ENCODE peak calls at places on chromosomes 12 and 14, in six cellular contexts. One of them, this sample, is unnamed.

GRCh38 chr12:109737631-109738030 is 24.0 kb downstream of the FAM222A start:
- DNase-seq in prostate gland: no peak
- DNase-seq in esophagus muscularis mucosa: no peak
- DNase-seq in ascending aorta: no peak
- DNase-seq in CD8-positive, alpha-beta memory T cell: peak; percentile 11
- DNase-seq in stomach: peak; percentile 25
- DNase-seq in this sample: no peak

GRCh38 chr12:25320123-25321006 is 69.6 kb upstream of the KRAS start:
- DNase-seq in prostate gland: no peak
- DNase-seq in esophagus muscularis mucosa: no peak
- DNase-seq in ascending aorta: no peak
- DNase-seq in CD8-positive, alpha-beta memory T cell: no peak
- DNase-seq in stomach: no peak
- DNase-seq in this sample: no peak

GRCh38 chr12:118063567-118064391 is 2.8 kb upstream of the WSB2 start:
- DNase-seq in prostate gland: no peak
- DNase-seq in esophagus muscularis mucosa: no peak
- DNase-seq in ascending aorta: no peak
- DNase-seq in CD8-positive, alpha-beta memory T cell: no peak
- DNase-seq in stomach: no peak
- DNase-seq in this sample: no peak

GRCh38 chr14:92649934-92650545 is 98.4 kb downstream of the LGMN start:
- DNase-seq in prostate gland: peak; percentile 77
- DNase-seq in esophagus muscularis mucosa: no peak
- DNase-seq in ascending aorta: peak; percentile 91
- DNase-seq in CD8-positive, alpha-beta memory T cell: peak; percentile 43
- DNase-seq in stomach: peak; percentile 57
- DNase-seq in this sample: no peak

GRCh38 chr12:75660107-75660530 is 148.7 kb upstream of the KRR1 start:
- DNase-seq in prostate gland: no peak
- DNase-seq in esophagus muscularis mucosa: no peak
- DNase-seq in ascending aorta: no peak
- DNase-seq in CD8-positive, alpha-beta memory T cell: no peak
- DNase-seq in stomach: no peak
- DNase-seq in this sample: no peak

GRCh38 chr12:56154246-56154771 is 1.9 kb downstream of the MYL6B start:
- DNase-seq in prostate gland: no peak
- DNase-seq in esophagus muscularis mucosa: no peak
- DNase-seq in ascending aorta: no peak
- DNase-seq in CD8-positive, alpha-beta memory T cell: no peak
- DNase-seq in stomach: no peak
- DNase-seq in this sample: no peak

GRCh38 chr12:83040339-83040738 is 353.6 kb downstream of the TMTC2 start:
- DNase-seq in prostate gland: no peak
- DNase-seq in esophagus muscularis mucosa: no peak
- DNase-seq in ascending aorta: no peak
- DNase-seq in CD8-positive, alpha-beta memory T cell: no peak
- DNase-seq in stomach: no peak
- DNase-seq in this sample: no peak

GRCh38 chr12:67413577-67413976 is 144.4 kb downstream of the CAND1 start:
- DNase-seq in prostate gland: no peak
- DNase-seq in esophagus muscularis mucosa: no peak
- DNase-seq in ascending aorta: no peak
- DNase-seq in CD8-positive, alpha-beta memory T cell: no peak
- DNase-seq in stomach: no peak
- DNase-seq in this sample: no peak

GRCh38 chr12:32896438-32897275 is at the start of gene PKP2:
- DNase-seq in prostate gland: peak; percentile 94
- DNase-seq in esophagus muscularis mucosa: no peak
- DNase-seq in ascending aorta: no peak
- DNase-seq in CD8-positive, alpha-beta memory T cell: no peak
- DNase-seq in stomach: peak; percentile 91
- DNase-seq in this sample: no peak

GRCh38 chr12:6228535-6229223 is 28.5 kb downstream of the CD9 start:
- DNase-seq in prostate gland: peak; percentile 68
- DNase-seq in esophagus muscularis mucosa: no peak
- DNase-seq in ascending aorta: no peak
- DNase-seq in CD8-positive, alpha-beta memory T cell: no peak
- DNase-seq in stomach: no peak
- DNase-seq in this sample: no peak

GRCh38 chr14:70692210-70692609 is 50.5 kb downstream of the TTC9 start:
- DNase-seq in prostate gland: no peak
- DNase-seq in esophagus muscularis mucosa: no peak
- DNase-seq in ascending aorta: peak; percentile 72
- DNase-seq in CD8-positive, alpha-beta memory T cell: no peak
- DNase-seq in stomach: peak; percentile 31
- DNase-seq in this sample: no peak

GRCh38 chr12:60529723-60530122 is 933.9 kb downstream of the SLC16A7 start:
- DNase-seq in prostate gland: no peak
- DNase-seq in esophagus muscularis mucosa: peak; percentile 62
- DNase-seq in ascending aorta: no peak
- DNase-seq in CD8-positive, alpha-beta memory T cell: no peak
- DNase-seq in stomach: no peak
- DNase-seq in this sample: no peak

GRCh38 chr12:53532026-53532425 is 24.7 kb upstream of the NPFF start:
- DNase-seq in prostate gland: no peak
- DNase-seq in esophagus muscularis mucosa: no peak
- DNase-seq in ascending aorta: no peak
- DNase-seq in CD8-positive, alpha-beta memory T cell: no peak
- DNase-seq in stomach: no peak
- DNase-seq in this sample: no peak

GRCh38 chr12:115599251-115599811 is 678.2 kb downstream of the MED13L start:
- DNase-seq in prostate gland: no peak
- DNase-seq in esophagus muscularis mucosa: no peak
- DNase-seq in ascending aorta: no peak
- DNase-seq in CD8-positive, alpha-beta memory T cell: no peak
- DNase-seq in stomach: no peak
- DNase-seq in this sample: no peak

DNA sequence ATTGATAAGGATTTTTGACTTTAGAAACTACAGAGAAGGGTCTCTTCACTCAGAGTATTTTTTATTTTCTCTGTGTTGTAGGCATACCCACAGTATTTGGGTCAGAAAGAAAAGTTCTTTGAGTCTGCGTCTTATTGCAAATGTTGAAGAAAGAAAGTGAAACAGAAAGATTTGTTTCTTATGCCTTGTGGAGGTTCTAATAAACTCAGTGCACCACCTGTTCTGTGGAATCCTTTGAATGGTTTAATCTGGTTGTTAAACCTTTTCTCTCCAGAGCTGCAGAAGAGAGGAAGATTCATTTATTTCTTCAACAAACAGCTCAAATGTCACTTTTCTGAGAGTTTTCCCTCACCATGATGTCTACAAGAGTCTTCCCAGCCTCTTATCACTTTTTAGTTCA is 146.6 kb upstream of the PLEKHG7 start:
- DNase-seq in prostate gland: no peak
- DNase-seq in esophagus muscularis mucosa: no peak
- DNase-seq in ascending aorta: no peak
- DNase-seq in CD8-positive, alpha-beta memory T cell: no peak
- DNase-seq in stomach: no peak
- DNase-seq in this sample: peak; percentile 34
- H3K4me3 ChIP-seq in prostate gland: no peak overlapping the region
- H3K4me3 ChIP-seq in esophagus muscularis mucosa: no peak overlapping the region
- H3K4me3 ChIP-seq in ascending aorta: no peak overlapping the region
- H3K4me3 ChIP-seq in CD8-positive, alpha-beta memory T cell: peak overlapping the region; percentile 33
- H3K4me3 ChIP-seq in stomach: no peak overlapping the region
- H3K4me3 ChIP-seq in this sample: peak overlapping the region; percentile 24

GRCh38 chr14:76015668-76016067 is 30.1 kb downstream of the IFT43 start:
- DNase-seq in prostate gland: no peak
- DNase-seq in esophagus muscularis mucosa: no peak
- DNase-seq in ascending aorta: no peak
- DNase-seq in CD8-positive, alpha-beta memory T cell: no peak
- DNase-seq in stomach: no peak
- DNase-seq in this sample: no peak
- H3K4me1 ChIP-seq in prostate gland: no peaks in the 10 kb centered on the region
- H3K4me1 ChIP-seq in esophagus muscularis mucosa: peaks cover 27% of the 10 kb centered on the region
- H3K4me1 ChIP-seq in ascending aorta: peaks cover 19% of the 10 kb centered on the region
- H3K4me1 ChIP-seq in CD8-positive, alpha-beta memory T cell: no peaks in the 10 kb centered on the region
- H3K4me1 ChIP-seq in stomach: peaks cover 13% of the 10 kb centered on the region
- H3K4me1 ChIP-seq in this sample: no peaks in the 10 kb centered on the region

DNA sequence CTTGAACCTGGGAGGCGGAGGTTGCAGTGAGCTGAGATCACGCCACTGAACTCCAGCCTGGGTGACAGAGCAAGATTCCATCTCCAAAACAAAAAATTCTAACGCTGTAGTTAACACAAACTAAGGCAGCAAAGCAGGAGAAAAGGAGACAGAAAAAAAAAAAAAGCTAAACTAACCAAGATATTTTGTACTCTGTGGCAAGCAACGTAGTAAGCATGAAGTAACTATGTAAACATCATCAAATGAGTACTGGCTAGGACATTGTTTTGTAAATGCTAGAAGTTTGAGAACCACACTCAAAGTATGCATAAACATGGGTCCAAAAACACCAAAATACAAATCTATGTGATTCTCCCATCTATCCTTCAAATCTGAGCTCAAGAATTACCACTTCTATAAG is 44.2 kb downstream of the C2CD5 start:
- DNase-seq in prostate gland: no peak
- DNase-seq in esophagus muscularis mucosa: no peak
- DNase-seq in ascending aorta: no peak
- DNase-seq in CD8-positive, alpha-beta memory T cell: no peak
- DNase-seq in stomach: no peak
- DNase-seq in this sample: no peak
- H3K4me3 ChIP-seq in prostate gland: no peak overlapping the region
- H3K4me3 ChIP-seq in esophagus muscularis mucosa: no peak overlapping the region
- H3K4me3 ChIP-seq in ascending aorta: no peak overlapping the region
- H3K4me3 ChIP-seq in CD8-positive, alpha-beta memory T cell: no peak overlapping the region
- H3K4me3 ChIP-seq in stomach: no peak overlapping the region
- H3K4me3 ChIP-seq in this sample: no peak overlapping the region

DNA sequence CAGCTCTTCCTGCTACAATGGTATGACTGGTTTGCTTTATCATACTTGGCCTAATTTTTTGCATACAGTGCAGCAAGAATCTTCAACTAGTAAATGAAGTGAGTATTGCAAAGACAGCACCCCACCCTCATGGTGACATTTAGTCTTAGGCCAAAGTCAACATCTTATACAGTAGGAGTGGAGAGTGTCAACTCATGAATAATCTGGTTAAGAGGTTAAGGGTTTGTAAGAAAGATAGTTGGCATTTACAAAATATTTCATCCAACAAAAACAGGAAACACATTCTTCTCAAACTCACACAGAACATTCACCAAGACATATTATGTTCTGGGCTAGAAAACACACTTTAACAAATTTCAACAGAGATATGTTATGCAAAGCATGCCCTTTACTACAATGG is 2.2 kb upstream of the OAS1 start:
- DNase-seq in prostate gland: no peak
- DNase-seq in esophagus muscularis mucosa: no peak
- DNase-seq in ascending aorta: no peak
- DNase-seq in CD8-positive, alpha-beta memory T cell: no peak
- DNase-seq in stomach: no peak
- DNase-seq in this sample: no peak
- H3K4me1 ChIP-seq in prostate gland: no peaks in the 10 kb centered on the region
- H3K4me1 ChIP-seq in esophagus muscularis mucosa: peaks cover 45% of the 10 kb centered on the region
- H3K4me1 ChIP-seq in ascending aorta: peaks cover 31% of the 10 kb centered on the region
- H3K4me1 ChIP-seq in CD8-positive, alpha-beta memory T cell: peaks cover 44% of the 10 kb centered on the region
- H3K4me1 ChIP-seq in stomach: peaks cover 30% of the 10 kb centered on the region
- H3K4me1 ChIP-seq in this sample: peaks cover 63% of the 10 kb centered on the region

GRCh38 chr14:34711808-34712712 is 2.3 kb downstream of the CFL2 start:
- DNase-seq in prostate gland: no peak
- DNase-seq in esophagus muscularis mucosa: no peak
- DNase-seq in ascending aorta: no peak
- DNase-seq in CD8-positive, alpha-beta memory T cell: no peak
- DNase-seq in stomach: no peak
- DNase-seq in this sample: no peak
- H3K4me3 ChIP-seq in prostate gland: no peak overlapping the region
- H3K4me3 ChIP-seq in esophagus muscularis mucosa: peak overlapping the region; percentile 91
- H3K4me3 ChIP-seq in ascending aorta: peak overlapping the region; percentile 75
- H3K4me3 ChIP-seq in CD8-positive, alpha-beta memory T cell: no peak overlapping the region
- H3K4me3 ChIP-seq in stomach: peak overlapping the region; percentile 74
- H3K4me3 ChIP-seq in this sample: no peak overlapping the region

GRCh38 chr12:79615596-79616560 is 74.9 kb downstream of the PAWR start:
- DNase-seq in prostate gland: no peak
- DNase-seq in esophagus muscularis mucosa: no peak
- DNase-seq in ascending aorta: no peak
- DNase-seq in CD8-positive, alpha-beta memory T cell: no peak
- DNase-seq in stomach: no peak
- DNase-seq in this sample: no peak

GRCh38 chr12:79617696-79618095 is 73.1 kb downstream of the PAWR start:
- DNase-seq in prostate gland: no peak
- DNase-seq in esophagus muscularis mucosa: no peak
- DNase-seq in ascending aorta: no peak
- DNase-seq in CD8-positive, alpha-beta memory T cell: no peak
- DNase-seq in stomach: no peak
- DNase-seq in this sample: no peak

GRCh38 chr12:79618848-79619404 is 71.8 kb downstream of the PAWR start:
- DNase-seq in prostate gland: no peak
- DNase-seq in esophagus muscularis mucosa: no peak
- DNase-seq in ascending aorta: no peak
- DNase-seq in CD8-positive, alpha-beta memory T cell: no peak
- DNase-seq in stomach: no peak
- DNase-seq in this sample: no peak

DNA sequence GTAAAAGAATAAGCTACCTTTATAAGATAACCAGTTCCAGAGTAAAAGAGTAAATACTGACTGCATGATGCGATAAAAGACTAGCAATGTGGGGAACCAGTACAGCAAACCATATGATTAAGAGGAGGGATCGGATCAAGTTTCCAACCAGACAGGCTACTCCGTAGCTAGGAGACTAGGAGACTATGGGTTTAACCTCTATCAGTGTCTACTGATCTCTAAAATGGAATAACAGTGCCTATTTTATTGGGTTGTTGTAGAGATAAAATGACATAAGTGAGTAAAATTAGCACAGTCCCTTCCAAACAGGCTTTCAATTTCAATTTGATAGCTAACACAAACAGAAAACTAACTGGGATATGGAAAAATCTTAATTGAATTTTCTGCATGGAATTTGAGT is 76.0 kb downstream of the PAWR start:
- DNase-seq in prostate gland: no peak
- DNase-seq in esophagus muscularis mucosa: no peak
- DNase-seq in ascending aorta: no peak
- DNase-seq in CD8-positive, alpha-beta memory T cell: no peak
- DNase-seq in stomach: no peak
- DNase-seq in this sample: no peak
- H3K4me1 ChIP-seq in prostate gland: no peaks in the 10 kb centered on the region
- H3K4me1 ChIP-seq in esophagus muscularis mucosa: no peaks in the 10 kb centered on the region
- H3K4me1 ChIP-seq in ascending aorta: peaks cover 4% of the 10 kb centered on the region
- H3K4me1 ChIP-seq in CD8-positive, alpha-beta memory T cell: no peaks in the 10 kb centered on the region
- H3K4me1 ChIP-seq in stomach: peaks cover 6% of the 10 kb centered on the region
- H3K4me1 ChIP-seq in this sample: no peaks in the 10 kb centered on the region

DNA sequence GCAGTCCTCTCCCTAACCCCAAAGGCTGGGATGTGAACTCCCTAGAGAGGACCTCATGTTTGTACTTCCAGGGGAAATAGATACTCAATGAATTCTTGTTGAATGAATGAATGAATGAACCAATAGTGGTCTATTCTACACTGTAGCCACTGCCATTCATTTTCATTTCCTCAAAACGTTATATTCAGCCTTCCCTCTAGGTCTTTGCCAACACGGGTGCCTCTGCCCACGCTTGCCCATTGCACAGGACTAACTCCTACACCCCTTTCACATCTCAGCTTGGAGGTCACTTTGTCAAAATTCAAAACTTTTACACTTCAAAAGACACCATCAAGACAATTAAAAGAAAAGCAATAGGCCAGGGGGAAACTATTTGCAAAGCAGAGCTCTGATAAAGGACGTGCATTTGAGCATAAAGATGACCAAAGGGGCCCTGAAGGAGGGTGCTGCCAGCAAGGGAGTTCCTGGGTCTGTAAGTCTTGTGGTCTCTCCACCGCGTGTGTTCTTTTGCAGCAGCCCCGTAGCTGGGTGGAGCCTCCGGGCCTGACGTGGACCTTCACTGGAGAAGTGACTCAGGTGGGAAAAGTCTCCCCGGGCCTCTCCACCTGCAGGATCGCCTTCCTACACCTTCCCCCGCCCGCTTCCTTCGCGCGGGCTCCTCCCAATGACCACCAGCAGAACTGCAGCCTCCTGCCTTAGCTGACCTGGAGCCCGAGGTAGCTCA is 31.5 kb downstream of the TMEM63C start:
- DNase-seq in prostate gland: peak; percentile 14
- DNase-seq in esophagus muscularis mucosa: no peak
- DNase-seq in ascending aorta: no peak
- DNase-seq in CD8-positive, alpha-beta memory T cell: no peak
- DNase-seq in stomach: peak; percentile 51
- DNase-seq in this sample: no peak
- H3K4me3 ChIP-seq in prostate gland: no peak overlapping the region
- H3K4me3 ChIP-seq in esophagus muscularis mucosa: no peak overlapping the region
- H3K4me3 ChIP-seq in ascending aorta: no peak overlapping the region
- H3K4me3 ChIP-seq in CD8-positive, alpha-beta memory T cell: no peak overlapping the region
- H3K4me3 ChIP-seq in stomach: no peak overlapping the region
- H3K4me3 ChIP-seq in this sample: no peak overlapping the region